ENCODE peak calls at places on chromosomes 6 and 20, in six cellular contexts. R is SIG-M5; J is stimulated activated CD4-positive, alpha-beta T cell treated with anti-CD3 and anti-CD28 coated beads, Interleukin-12 subunit alpha, Interleukin-12 subunit beta, amount 100 ng/mL, for 24 hours; M is RWPE1; H is CD8-positive, alpha-beta T cell; Q is fibroblast of pulmonary artery. P is an unnamed sample.

GRCh38 chr20:45470262-45470931 is 844 bp downstream of the WFDC2 start:
- DNase-seq in R (no peak), J (peak; percentile 22), M (no peak), H (no peak), Q (peak; percentile 16), P (no peak)

GRCh38 chr20:22901921-22902320 is 133.2 kb upstream of the SSTR4 start:
- DNase-seq in R (no peak), J (no peak), M (no peak), H (no peak), Q (no peak), P (no peak)

GRCh38 chr6:4560225-4561077 is 215.8 kb upstream of the CDYL start:
- DNase-seq in R (no peak), J (no peak), M (no peak), H (no peak), Q (no peak), P (no peak)

GRCh38 chr6:96186516-96187195 is 170.9 kb downstream of the FUT9 start:
- DNase-seq in R (no peak), J (no peak), M (no peak), H (no peak), Q (no peak), P (no peak)

GRCh38 chr6:36739947-36740817 is 42.6 kb downstream of the RAB44 start:
- DNase-seq in R (no peak), J (no peak), M (no peak), H (no peak), Q (peak; percentile 27), P (no peak)

GRCh38 chr6:8108031-8108660 is 5.8 kb upstream of the EEF1E1 start:
- DNase-seq in R (no peak), J (no peak), M (peak; percentile 83), H (no peak), Q (peak; percentile 87), P (peak; percentile 83)

GRCh38 chr6:64437996-64438395 is 802.4 kb downstream of the PHF3 start:
- DNase-seq in R (no peak), J (no peak), M (no peak), H (no peak), Q (no peak), P (no peak)

GRCh38 chr6:88855521-88856152 is 107.8 kb downstream of the RNGTT start:
- DNase-seq in R (no peak), J (no peak), M (no peak), H (no peak), Q (no peak), P (no peak)

GRCh38 chr6:21800948-21801438 is 207.4 kb downstream of the SOX4 start:
- DNase-seq in R (no peak), J (no peak), M (no peak), H (no peak), Q (peak; percentile 62), P (peak; percentile 86)

GRCh38 chr6:158110986-158111385 is 57.1 kb downstream of the SERAC1 start:
- DNase-seq in R (no peak), J (no peak), M (no peak), H (no peak), Q (no peak), P (no peak)

GRCh38 chr20:44938637-44939036 is 21.6 kb downstream of the TOMM34 start:
- DNase-seq in R (no peak), J (no peak), M (no peak), H (no peak), Q (peak; percentile 7), P (no peak)

P was measured in hepatic stellate cell.